ENCODE peak calls at places on chromosomes 13 and 19, in five cellular contexts. One of them, this sample, is unnamed. For H3K9me3 and H3K36me3, the result is how much of the 10 kb centered on the place peaks cover.

GRCh38 chr19:29549105-29550070 is 23.6 kb downstream of the VSTM2B start:
- DNase-seq in kidney: no peak
- DNase-seq in keratinocyte: no peak
- DNase-seq in HCT116: no peak
- DNase-seq in H1: peak
- DNase-seq in this sample: no peak

GRCh38 chr19:4396949-4397783 is 3.2 kb downstream of the SH3GL1 start:
- DNase-seq in H1: no peak
- DNase-seq in keratinocyte: no peak
- DNase-seq in kidney: peak
- DNase-seq in HCT116: no peak
- DNase-seq in this sample: peak

GRCh38 chr19:17127671-17128070 is 52.1 kb downstream of the MYO9B start:
- DNase-seq in keratinocyte: no peak
- DNase-seq in H1: no peak
- DNase-seq in HCT116: no peak
- DNase-seq in kidney: no peak
- DNase-seq in this sample: no peak

GRCh38 chr13:42746846-42747245 is 34.5 kb upstream of the FAM216B start:
- DNase-seq in HCT116: no peak
- DNase-seq in keratinocyte: no peak
- DNase-seq in H1: no peak
- DNase-seq in kidney: no peak
- DNase-seq in this sample: no peak

GRCh38 chr19:16051254-16052025 is 24.9 kb upstream of the TPM4 start:
- DNase-seq in H1: no peak
- DNase-seq in kidney: no peak
- DNase-seq in keratinocyte: no peak
- DNase-seq in HCT116: peak
- DNase-seq in this sample: peak

GRCh38 chr13:112248909-112249592 is 127.1 kb upstream of the SPACA7 start:
- DNase-seq in H1: peak
- DNase-seq in HCT116: no peak
- DNase-seq in keratinocyte: no peak
- DNase-seq in kidney: no peak
- DNase-seq in this sample: peak

GRCh38 chr19:14758816-14759215 is 19.5 kb downstream of the ADGRE2 start:
- DNase-seq in H1: peak
- DNase-seq in kidney: peak
- DNase-seq in HCT116: no peak
- DNase-seq in keratinocyte: no peak
- DNase-seq in this sample: peak

GRCh38 chr19:32642771-32643170 is 32.2 kb downstream of the ANKRD27 start:
- DNase-seq in H1: no peak
- DNase-seq in kidney: no peak
- DNase-seq in HCT116: no peak
- DNase-seq in keratinocyte: no peak
- DNase-seq in this sample: no peak

GRCh38 chr13:95492044-95492801 is 60.3 kb upstream of the CLDN10 start:
- DNase-seq in keratinocyte: no peak
- DNase-seq in HCT116: no peak
- DNase-seq in kidney: peak
- DNase-seq in H1: no peak
- DNase-seq in this sample: peak

GRCh38 chr19:58569943-58570670 is 3.0 kb downstream of the MZF1 start:
- DNase-seq in kidney: peak
- DNase-seq in HCT116: no peak
- DNase-seq in H1: no peak
- DNase-seq in keratinocyte: no peak
- DNase-seq in this sample: no peak

GRCh38 chr13:27406178-27406939 is 18.1 kb upstream of the GTF3A start:
- DNase-seq in kidney: no peak
- DNase-seq in H1: no peak
- DNase-seq in keratinocyte: no peak
- DNase-seq in HCT116: no peak
- DNase-seq in this sample: no peak

GRCh38 chr13:47869780-47870179 is 131.3 kb downstream of the SUCLA2 start:
- DNase-seq in kidney: no peak
- DNase-seq in HCT116: no peak
- DNase-seq in keratinocyte: no peak
- DNase-seq in H1: no peak
- DNase-seq in this sample: no peak

GRCh38 chr13:102195566-102196462 is 206.0 kb downstream of the FGF14 start:
- DNase-seq in HCT116: no peak
- DNase-seq in H1: no peak
- DNase-seq in kidney: no peak
- DNase-seq in keratinocyte: no peak
- DNase-seq in this sample: no peak

GRCh38 chr19:19642506-19643157 is 825 bp downstream of the GMIP start:
- DNase-seq in kidney: no peak
- DNase-seq in H1: no peak
- DNase-seq in keratinocyte: no peak
- DNase-seq in HCT116: no peak
- DNase-seq in this sample: peak

GRCh38 chr13:65330691-65331090 is 1899.4 kb downstream of the PCDH9 start:
- DNase-seq in kidney: peak
- DNase-seq in keratinocyte: no peak
- DNase-seq in HCT116: no peak
- DNase-seq in H1: no peak
- DNase-seq in this sample: no peak

GRCh38 chr13:39394811-39395685 is 207.9 kb downstream of the LHFPL6 start:
- DNase-seq in HCT116: no peak
- DNase-seq in kidney: no peak
- DNase-seq in H1: no peak
- DNase-seq in keratinocyte: no peak
- DNase-seq in this sample: peak

GRCh38 chr13:112171570-112171965 is 104.6 kb downstream of the SOX1 start:
- DNase-seq in kidney: no peak
- DNase-seq in H1: no peak
- DNase-seq in HCT116: no peak
- DNase-seq in keratinocyte: no peak
- DNase-seq in this sample: peak

GRCh38 chr19:46482645-46483044 is 11.3 kb upstream of the PNMA8A start:
- DNase-seq in keratinocyte: no peak
- DNase-seq in HCT116: no peak
- DNase-seq in kidney: peak
- DNase-seq in H1: no peak
- DNase-seq in this sample: no peak

GRCh38 chr13:87123987-87124784 is 547.0 kb upstream of the SLITRK5 start:
- DNase-seq in H1: no peak
- DNase-seq in keratinocyte: peak
- DNase-seq in HCT116: peak
- DNase-seq in kidney: no peak
- DNase-seq in this sample: peak

DNA sequence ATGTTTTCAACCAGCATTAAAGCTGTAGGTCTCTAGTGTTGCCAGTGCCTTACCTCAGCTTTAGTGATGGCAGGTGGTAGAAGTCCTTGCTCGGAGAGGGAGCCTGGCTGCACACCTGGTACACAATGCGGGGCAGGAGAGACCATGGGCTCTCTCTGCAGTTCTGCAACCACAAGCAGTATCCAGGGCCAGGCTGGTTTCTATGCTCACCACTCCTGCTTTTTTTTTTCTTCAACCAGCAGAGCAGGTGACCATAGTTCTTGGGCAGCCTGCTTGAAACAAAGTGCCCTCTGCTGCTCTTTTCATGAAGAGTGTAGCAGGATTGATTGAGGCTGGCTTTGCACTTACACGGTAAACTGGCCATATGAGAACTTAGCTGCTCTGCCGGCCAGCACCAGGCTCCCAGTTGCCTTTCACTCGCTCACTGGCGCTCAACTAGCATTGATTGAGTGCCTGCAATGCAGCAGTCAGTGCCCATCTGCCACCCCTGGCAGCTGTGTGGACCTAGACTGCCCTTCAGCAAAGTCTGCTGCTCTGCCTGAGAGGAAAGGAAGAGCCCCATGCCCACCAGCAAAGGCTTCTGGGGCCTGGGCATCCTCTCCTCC is 4.4 kb upstream of the CHAMP1 start:
- DNase-seq in keratinocyte: no peak
- DNase-seq in HCT116: no peak
- DNase-seq in H1: peak
- DNase-seq in kidney: no peak
- DNase-seq in this sample: no peak
- H3K9ac ChIP-seq in keratinocyte: no peak
- H3K9ac ChIP-seq in HCT116: no peak
- H3K9ac ChIP-seq in H1: no peak
- H3K9ac ChIP-seq in kidney: no peak
- H3K9ac ChIP-seq in this sample: no peak

GRCh38 chr19:6976197-6976596 is 45.0 kb downstream of the MBD3L2B start:
- DNase-seq in H1: no peak
- DNase-seq in HCT116: no peak
- DNase-seq in keratinocyte: no peak
- DNase-seq in kidney: no peak
- DNase-seq in this sample: no peak

GRCh38 chr19:6983448-6983847 is 37.8 kb downstream of the MBD3L2B start:
- DNase-seq in keratinocyte: no peak
- DNase-seq in kidney: no peak
- DNase-seq in HCT116: no peak
- DNase-seq in H1: no peak
- DNase-seq in this sample: no peak

DNA sequence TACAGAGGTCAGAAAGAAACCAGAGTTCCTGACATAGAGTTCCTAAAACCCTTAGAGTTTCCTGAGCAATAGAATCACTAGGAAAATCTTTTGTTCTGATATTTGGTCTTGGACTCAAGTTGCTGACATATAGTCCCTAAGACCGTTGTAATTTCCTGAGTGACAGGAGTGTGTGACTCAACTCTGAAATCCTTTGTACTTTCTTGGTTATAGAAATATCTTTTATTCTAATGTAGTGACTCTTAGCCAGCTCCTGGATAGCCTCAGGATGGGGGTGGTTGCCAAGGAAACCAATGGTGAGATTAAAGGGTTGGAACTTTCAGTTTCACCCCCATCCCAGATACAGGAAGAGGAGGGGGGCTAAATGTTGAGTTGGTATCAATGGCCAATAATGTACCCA is 41.9 kb downstream of the MBD3L2B start:
- DNase-seq in keratinocyte: no peak
- DNase-seq in kidney: no peak
- DNase-seq in H1: no peak
- DNase-seq in HCT116: no peak
- DNase-seq in this sample: no peak
- H3K9me3 ChIP-seq in keratinocyte: under half
- H3K9me3 ChIP-seq in kidney: under half
- H3K9me3 ChIP-seq in H1: half or more
- H3K9me3 ChIP-seq in HCT116: under half
- H3K9me3 ChIP-seq in this sample: half or more

GRCh38 chr13:98798849-98799645 is 46.6 kb upstream of the SLC15A1 start:
- DNase-seq in keratinocyte: no peak
- DNase-seq in HCT116: no peak
- DNase-seq in H1: no peak
- DNase-seq in kidney: no peak
- DNase-seq in this sample: no peak
- H3K36me3 ChIP-seq in keratinocyte: half or more
- H3K36me3 ChIP-seq in HCT116: under half
- H3K36me3 ChIP-seq in H1: under half
- H3K36me3 ChIP-seq in kidney: under half
- H3K36me3 ChIP-seq in this sample: under half

DNA sequence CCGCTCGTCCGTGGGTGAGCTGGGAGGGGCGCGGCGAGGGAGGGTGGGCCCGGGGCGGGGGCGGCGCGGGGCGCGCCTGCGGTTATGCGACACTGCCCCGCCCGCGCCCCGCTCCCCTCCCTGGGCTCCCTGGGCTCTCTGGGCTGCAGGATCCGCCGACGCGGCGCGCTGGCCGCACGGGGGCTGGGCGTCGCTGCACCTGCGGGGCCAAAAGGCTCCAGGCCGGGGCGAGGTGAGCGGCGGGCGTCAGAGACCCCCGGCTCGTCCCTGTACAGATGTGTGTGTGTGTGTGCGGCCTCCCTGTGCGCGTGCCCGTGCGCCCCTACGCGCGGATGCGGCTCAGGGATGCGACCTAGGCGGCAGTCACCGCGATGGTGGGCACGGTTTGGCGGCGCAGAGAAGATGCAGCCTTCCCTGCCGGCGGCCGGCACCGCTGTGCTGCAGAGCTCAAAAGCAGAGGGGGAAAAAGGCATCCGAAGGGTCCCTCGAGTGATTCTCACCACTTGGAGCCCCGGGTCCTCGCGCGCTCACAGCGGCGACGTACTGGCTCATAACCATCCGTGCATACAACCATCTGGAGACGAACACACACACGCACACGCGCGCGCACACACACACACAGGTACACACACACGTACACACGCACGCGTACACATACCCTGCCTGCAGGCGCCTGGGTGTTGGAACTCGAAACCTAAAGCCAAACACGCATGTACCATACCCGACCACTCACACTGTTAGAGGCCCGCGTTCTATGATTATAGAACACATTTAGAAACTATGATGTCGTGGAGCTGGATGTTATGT is 704 bp downstream of the ATP8A2 start:
- DNase-seq in kidney: no peak
- DNase-seq in H1: peak
- DNase-seq in keratinocyte: no peak
- DNase-seq in HCT116: no peak
- DNase-seq in this sample: peak
- H3K9ac ChIP-seq in kidney: no peak
- H3K9ac ChIP-seq in H1: no peak
- H3K9ac ChIP-seq in keratinocyte: no peak
- H3K9ac ChIP-seq in HCT116: no peak
- H3K9ac ChIP-seq in this sample: no peak

This sample was measured in endodermal cell.